ENCODE peak calls at places on chromosomes 16 and 17, in eight cellular contexts. P is MM.1S; Q is T-cell; U is H54; O is dorsolateral prefrontal cortex; L is CD8-positive, alpha-beta memory T cell; S is left lung; A is effector CD4-positive, alpha-beta T cell. R is an unnamed sample.

GRCh38 chr17:17957584-17957916 is 14.7 kb downstream of the TOM1L2 start:
- DNase-seq in P (no peak), O (no peak), L (no peak), Q (no peak), S (no peak), U (no peak), A (no peak), R (no peak)

GRCh38 chr17:59838196-59838911 is 54.4 kb downstream of the TUBD1 start:
- DNase-seq in O (no peak), Q (no peak), U (no peak), A (no peak), L (peak), S (no peak), P (no peak), R (no peak)

GRCh38 chr17:58327363-58328194 is 1.0 kb downstream of the TSPOAP1 start:
- DNase-seq in O (no peak), S (no peak), P (no peak), Q (peak), L (no peak), U (no peak), A (no peak), R (peak)

GRCh38 chr16:52254753-52255152 is 292.2 kb downstream of the TOX3 start:
- DNase-seq in A (no peak), L (no peak), P (no peak), S (no peak), U (no peak), O (no peak), Q (no peak), R (no peak)

GRCh38 chr17:60154616-60155426 is 5.0 kb downstream of the CA4 start:
- DNase-seq in U (no peak), A (no peak), Q (no peak), L (no peak), S (no peak), O (no peak), P (no peak), R (no peak)

GRCh38 chr16:21637032-21637968 is 15.1 kb downstream of the IGSF6 start:
- DNase-seq in S (no peak), L (no peak), U (no peak), P (no peak), A (no peak), Q (no peak), O (no peak), R (no peak)

GRCh38 chr16:74740795-74741304 is 33.8 kb downstream of the FA2H start:
- DNase-seq in S (no peak), O (peak), L (no peak), U (peak), Q (no peak), A (no peak), P (no peak), R (no peak)

GRCh38 chr17:56912105-56912999 is 1.5 kb downstream of the TRIM25 start:
- DNase-seq in S (no peak), Q (no peak), U (no peak), P (no peak), O (no peak), A (no peak), L (no peak), R (no peak)

GRCh38 chr16:67936876-67937605 is 391 bp upstream of the PSMB10 start:
- DNase-seq in U (no peak), Q (peak), O (no peak), S (peak), L (peak), P (peak), A (peak), R (peak)

GRCh38 chr17:81665205-81666091 is 957 bp downstream of the OXLD1 start:
- DNase-seq in L (peak), O (peak), A (no peak), S (no peak), P (peak), Q (no peak), U (no peak), R (peak)

GRCh38 chr17:49016775-49017463 is 19.7 kb downstream of the IGF2BP1 start:
- DNase-seq in Q (no peak), U (peak), L (no peak), P (no peak), A (no peak), S (no peak), O (no peak), R (no peak)

GRCh38 chr17:69046130-69046807 is 14.5 kb downstream of the ABCA9 start:
- DNase-seq in U (no peak), Q (no peak), L (no peak), S (no peak), A (no peak), O (no peak), P (no peak), R (no peak)

GRCh38 chr17:46870116-46870803 is 18.9 kb downstream of the WNT9B start:
- DNase-seq in L (no peak), S (no peak), Q (no peak), P (no peak), U (no peak), A (no peak), O (no peak), R (no peak)

GRCh38 chr17:34354637-34355036 is 1.6 kb upstream of the CCL13 start:
- DNase-seq in U (no peak), L (no peak), O (no peak), S (no peak), Q (no peak), P (no peak), A (no peak), R (no peak)

GRCh38 chr17:72515291-72516065 is 394.7 kb downstream of the SOX9 start:
- DNase-seq in Q (no peak), P (no peak), A (no peak), U (peak), S (no peak), O (no peak), L (no peak), R (no peak)

GRCh38 chr17:80446645-80447405 is 29.6 kb downstream of the NPTX1 start:
- DNase-seq in O (peak), Q (no peak), A (no peak), P (no peak), U (no peak), L (no peak), S (no peak), R (no peak)

GRCh38 chr17:12133183-12133582 is 112.5 kb downstream of the MAP2K4 start:
- DNase-seq in Q (no peak), S (no peak), O (no peak), U (no peak), L (no peak), A (no peak), P (no peak), R (no peak)

GRCh38 chr16:12819126-12820117 is 15.7 kb upstream of the CPPED1 start:
- DNase-seq in Q (peak), P (peak), L (peak), U (peak), S (peak), O (peak), A (peak), R (peak)

GRCh38 chr17:1158879-1159278 is 20.9 kb downstream of the ABR start:
- DNase-seq in A (no peak), S (no peak), U (no peak), L (no peak), Q (no peak), P (no peak), O (no peak), R (no peak)

GRCh38 chr16:59593256-59593655 is 859.1 kb upstream of the GOT2 start:
- DNase-seq in Q (no peak), L (no peak), A (no peak), U (no peak), O (no peak), P (no peak), S (no peak), R (no peak)

GRCh38 chr16:3012246-3012645 is 477 bp upstream of the CLDN9 start:
- DNase-seq in P (no peak), S (no peak), A (no peak), O (no peak), Q (no peak), U (no peak), L (no peak), R (no peak)